ENCODE peak calls at places on chromosomes 4 and X, in four cellular contexts. U, N, K and Z are unnamed samples.

GRCh38 chr4:105158837-105159236 is 12.2 kb downstream of the TET2 start:
- DNase-seq in U (no peak), N (no peak), K (peak), Z (no peak)

GRCh38 chr4:137367608-137368007 is 164.7 kb downstream of the PCDH18 start:
- DNase-seq in U (no peak), N (peak), K (peak), Z (no peak)

GRCh38 chr4:8185930-8186329 is 13.2 kb upstream of the SH3TC1 start:
- DNase-seq in U (no peak), N (no peak), K (no peak), Z (no peak)

GRCh38 chr4:123848615-123849014 is 452.0 kb downstream of the SPRY1 start:
- DNase-seq in U (no peak), N (no peak), K (no peak), Z (no peak)

GRCh38 chrX:10175317-10175871 is 18.6 kb downstream of the CLCN4 start:
- DNase-seq in U (no peak), N (peak), K (peak), Z (no peak)

GRCh38 chr4:188620608-188621007 is 481.4 kb downstream of the TRIML1 start:
- DNase-seq in U (no peak), N (no peak), K (peak), Z (no peak)

GRCh38 chr4:25075851-25076250 is 45.1 kb upstream of the LGI2 start:
- DNase-seq in U (no peak), N (no peak), K (no peak), Z (no peak)

GRCh38 chrX:94389044-94389443 is 715.0 kb downstream of the FAM133A start:
- DNase-seq in U (no peak), N (no peak), K (no peak), Z (no peak)

GRCh38 chr4:52290468-52290867 is 239.4 kb downstream of the SPATA18 start:
- DNase-seq in U (no peak), N (no peak), K (no peak), Z (no peak)

GRCh38 chr4:152352645-152353116 is 183.2 kb downstream of the FBXW7 start:
- DNase-seq in U (no peak), N (peak), K (peak), Z (peak)

GRCh38 chrX:45143455-45143854 is 57.2 kb downstream of the DIPK2B start:
- DNase-seq in U (no peak), N (peak), K (no peak), Z (no peak)

GRCh38 chrX:132671229-132671641 is 182.4 kb upstream of the MBNL3 start:
- DNase-seq in U (no peak), N (no peak), K (peak), Z (no peak)

GRCh38 chr4:83335691-83336090 is 1.0 kb upstream of the HPSE start:
- DNase-seq in U (no peak), N (no peak), K (no peak), Z (no peak)

GRCh38 chr4:18568600-18568999 is 547.0 kb upstream of the LCORL start:
- DNase-seq in U (no peak), N (no peak), K (peak), Z (no peak)

GRCh38 chr4:138898282-138898681 is 117.3 kb upstream of the NOCT start:
- DNase-seq in U (no peak), N (peak), K (peak), Z (no peak)

GRCh38 chrX:146921204-146921603 is 106.7 kb upstream of the CXorf51A start:
- DNase-seq in U (no peak), N (no peak), K (no peak), Z (no peak)